ENCODE peak calls at places on chromosomes 16 and 17, in eight cellular contexts. W, N, Q, Z, J, D, S and T are unnamed samples.

GRCh38 chr17:54435966-54436365 is 464.7 kb upstream of the TOM1L1 start:
- DNase-seq in J (no peak), D (no peak), Z (no peak), N (no peak), Q (no peak), W (no peak), S (no peak), T (no peak)

GRCh38 chr17:63480826-63481487 is 4.1 kb downstream of the ACE start:
- DNase-seq in D (no peak), J (no peak), W (peak), Q (no peak), Z (no peak), N (peak), S (no peak), T (no peak)

GRCh38 chr17:6560496-6560895 is 4.1 kb upstream of the PITPNM3 start:
- DNase-seq in S (no peak), J (no peak), N (no peak), W (no peak), Q (no peak), D (no peak), Z (no peak), T (no peak)

GRCh38 chr16:85403693-85404092 is 209.4 kb upstream of the GSE1 start:
- DNase-seq in S (no peak), D (no peak), Z (no peak), W (no peak), N (no peak), J (no peak), Q (no peak), T (no peak)

GRCh38 chr17:8151641-8152111 is 528 bp downstream of the PER1 start:
- DNase-seq in Q (no peak), N (no peak), S (peak), D (no peak), Z (peak), W (peak), J (peak), T (peak)

GRCh38 chr17:57315061-57315851 is 58.9 kb downstream of the MSI2 start:
- DNase-seq in W (no peak), J (no peak), Q (no peak), Z (no peak), N (no peak), S (no peak), D (no peak), T (no peak)

GRCh38 chr16:51818342-51818944 is 667.4 kb upstream of the SALL1 start:
- DNase-seq in J (peak), W (peak), Q (no peak), N (no peak), D (no peak), Z (peak), S (peak), T (peak)

GRCh38 chr16:85624646-85625045 is 11.5 kb downstream of the GSE1 start:
- DNase-seq in D (no peak), N (no peak), S (no peak), Q (no peak), J (no peak), W (no peak), Z (no peak), T (no peak)

GRCh38 chr17:83203472-83204221 is 124.2 kb downstream of the METRNL start:
- DNase-seq in W (no peak), J (no peak), Q (no peak), S (no peak), Z (no peak), D (no peak), N (no peak), T (no peak)

GRCh38 chr17:40371261-40371929 is 6.9 kb upstream of the GJD3 start:
- DNase-seq in J (no peak), N (no peak), Q (no peak), D (no peak), Z (no peak), S (peak), W (peak), T (no peak)

GRCh38 chr17:17665255-17665654 is 16.0 kb upstream of the RAI1 start:
- DNase-seq in Z (no peak), S (no peak), Q (no peak), D (no peak), J (no peak), N (no peak), W (no peak), T (no peak)

GRCh38 chr16:50838165-50838564 is 96.3 kb downstream of the CYLD start:
- DNase-seq in J (no peak), S (no peak), D (no peak), N (no peak), Q (no peak), Z (no peak), W (no peak), T (peak)

GRCh38 chr17:19727466-19728113 is 11.2 kb upstream of the SLC47A2 start:
- DNase-seq in D (no peak), Z (peak), Q (peak), W (no peak), S (no peak), N (no peak), J (peak), T (peak)

GRCh38 chr17:42221886-42222745 is 27.8 kb upstream of the GHDC start:
- DNase-seq in N (no peak), Z (peak), J (peak), Q (no peak), S (peak), D (peak), W (peak), T (peak)